ENCODE peak calls at places on chromosomes 2 and 18, in eight cellular contexts. One of them, this sample, is unnamed.
A peak's percentile ranks its signal among the peaks of the same experiment; 100 is the strongest.

GRCh38 chr2:186949716-186950256 is 100.8 kb upstream of the ZSWIM2 start:
- DNase-seq in SK-N-SH: no peak
- DNase-seq in MM.1S: peak; percentile 82
- DNase-seq in uterus: no peak
- DNase-seq in brain microvascular endothelial cell: no peak
- DNase-seq in ovary: no peak
- DNase-seq in thyroid gland: no peak
- DNase-seq in effector memory CD4-positive, alpha-beta T cell: no peak
- DNase-seq in this sample: no peak

GRCh38 chr18:76697441-76697901 is 124.9 kb upstream of the ZNF236 start:
- DNase-seq in SK-N-SH: no peak
- DNase-seq in MM.1S: no peak
- DNase-seq in uterus: peak; percentile 61
- DNase-seq in brain microvascular endothelial cell: no peak
- DNase-seq in ovary: no peak
- DNase-seq in thyroid gland: no peak
- DNase-seq in effector memory CD4-positive, alpha-beta T cell: no peak
- DNase-seq in this sample: peak; percentile 65

GRCh38 chr2:143939976-143940375 is 579.9 kb downstream of the ZEB2 start:
- DNase-seq in SK-N-SH: no peak
- DNase-seq in MM.1S: no peak
- DNase-seq in uterus: no peak
- DNase-seq in brain microvascular endothelial cell: no peak
- DNase-seq in ovary: no peak
- DNase-seq in thyroid gland: no peak
- DNase-seq in effector memory CD4-positive, alpha-beta T cell: no peak
- DNase-seq in this sample: no peak

GRCh38 chr18:74511823-74512222 is 15.7 kb downstream of the CNDP2 start:
- DNase-seq in SK-N-SH: no peak
- DNase-seq in MM.1S: no peak
- DNase-seq in uterus: no peak
- DNase-seq in brain microvascular endothelial cell: no peak
- DNase-seq in ovary: no peak
- DNase-seq in thyroid gland: no peak
- DNase-seq in effector memory CD4-positive, alpha-beta T cell: no peak
- DNase-seq in this sample: peak; percentile 11

GRCh38 chr18:61991201-61991600 is 98.4 kb upstream of the RNF152 start:
- DNase-seq in SK-N-SH: no peak
- DNase-seq in MM.1S: no peak
- DNase-seq in uterus: peak; percentile 18
- DNase-seq in brain microvascular endothelial cell: peak; percentile 46
- DNase-seq in ovary: no peak
- DNase-seq in thyroid gland: no peak
- DNase-seq in effector memory CD4-positive, alpha-beta T cell: no peak
- DNase-seq in this sample: no peak

GRCh38 chr2:176423819-176424218 is 154.6 kb downstream of the MTX2 start:
- DNase-seq in SK-N-SH: no peak
- DNase-seq in MM.1S: no peak
- DNase-seq in uterus: no peak
- DNase-seq in brain microvascular endothelial cell: no peak
- DNase-seq in ovary: no peak
- DNase-seq in thyroid gland: no peak
- DNase-seq in effector memory CD4-positive, alpha-beta T cell: no peak
- DNase-seq in this sample: no peak

GRCh38 chr2:44169155-44169898 is 652 bp downstream of the PPM1B start:
- DNase-seq in SK-N-SH: peak; percentile 71
- DNase-seq in MM.1S: peak; percentile 53
- DNase-seq in uterus: peak; percentile 25
- DNase-seq in brain microvascular endothelial cell: peak; percentile 51
- DNase-seq in ovary: no peak
- DNase-seq in thyroid gland: peak; percentile 38
- DNase-seq in effector memory CD4-positive, alpha-beta T cell: peak; percentile 21
- DNase-seq in this sample: peak; percentile 61

GRCh38 chr2:236673126-236673822 is 103.6 kb downstream of the ACKR3 start:
- DNase-seq in SK-N-SH: no peak
- DNase-seq in MM.1S: no peak
- DNase-seq in uterus: no peak
- DNase-seq in brain microvascular endothelial cell: no peak
- DNase-seq in ovary: no peak
- DNase-seq in thyroid gland: no peak
- DNase-seq in effector memory CD4-positive, alpha-beta T cell: no peak
- DNase-seq in this sample: no peak

GRCh38 chr2:225010804-225011203 is 31.5 kb downstream of the DOCK10 start:
- DNase-seq in SK-N-SH: no peak
- DNase-seq in MM.1S: no peak
- DNase-seq in uterus: no peak
- DNase-seq in brain microvascular endothelial cell: peak; percentile 83
- DNase-seq in ovary: no peak
- DNase-seq in thyroid gland: no peak
- DNase-seq in effector memory CD4-positive, alpha-beta T cell: no peak
- DNase-seq in this sample: no peak

GRCh38 chr18:11160303-11160702 is 10.9 kb upstream of the PIEZO2 start:
- DNase-seq in SK-N-SH: no peak
- DNase-seq in MM.1S: no peak
- DNase-seq in uterus: no peak
- DNase-seq in brain microvascular endothelial cell: no peak
- DNase-seq in ovary: no peak
- DNase-seq in thyroid gland: no peak
- DNase-seq in effector memory CD4-positive, alpha-beta T cell: no peak
- DNase-seq in this sample: no peak

GRCh38 chr2:206257345-206257744 is 17.1 kb upstream of the ZDBF2 start:
- DNase-seq in SK-N-SH: no peak
- DNase-seq in MM.1S: no peak
- DNase-seq in uterus: no peak
- DNase-seq in brain microvascular endothelial cell: no peak
- DNase-seq in ovary: no peak
- DNase-seq in thyroid gland: no peak
- DNase-seq in effector memory CD4-positive, alpha-beta T cell: no peak
- DNase-seq in this sample: no peak

GRCh38 chr2:171482308-171482707 is 40.0 kb upstream of the CYBRD1 start:
- DNase-seq in SK-N-SH: no peak
- DNase-seq in MM.1S: no peak
- DNase-seq in uterus: no peak
- DNase-seq in brain microvascular endothelial cell: no peak
- DNase-seq in ovary: no peak
- DNase-seq in thyroid gland: no peak
- DNase-seq in effector memory CD4-positive, alpha-beta T cell: no peak
- DNase-seq in this sample: no peak

GRCh38 chr2:165655653-165656052 is 138.4 kb downstream of the GALNT3 start:
- DNase-seq in SK-N-SH: no peak
- DNase-seq in MM.1S: no peak
- DNase-seq in uterus: no peak
- DNase-seq in brain microvascular endothelial cell: no peak
- DNase-seq in ovary: no peak
- DNase-seq in thyroid gland: no peak
- DNase-seq in effector memory CD4-positive, alpha-beta T cell: no peak
- DNase-seq in this sample: no peak

GRCh38 chr2:149329470-149330126 is 789 bp upstream of the LYPD6 start:
- DNase-seq in SK-N-SH: peak; percentile 83
- DNase-seq in MM.1S: peak; percentile 13
- DNase-seq in uterus: peak; percentile 20
- DNase-seq in brain microvascular endothelial cell: peak; percentile 24
- DNase-seq in ovary: peak; percentile 34
- DNase-seq in thyroid gland: peak; percentile 57
- DNase-seq in effector memory CD4-positive, alpha-beta T cell: no peak
- DNase-seq in this sample: peak; percentile 87

GRCh38 chr18:28175930-28176673 is 828 bp downstream of the CDH2 start:
- DNase-seq in SK-N-SH: peak; percentile 64
- DNase-seq in MM.1S: peak; percentile 31
- DNase-seq in uterus: no peak
- DNase-seq in brain microvascular endothelial cell: no peak
- DNase-seq in ovary: peak; percentile 21
- DNase-seq in thyroid gland: peak; percentile 11
- DNase-seq in effector memory CD4-positive, alpha-beta T cell: no peak
- DNase-seq in this sample: peak; percentile 69
- H3K27me3 ChIP-seq in SK-N-SH: no peaks in the 10 kb centered on the region
- H3K27me3 ChIP-seq in MM.1S: no peaks in the 10 kb centered on the region
- H3K27me3 ChIP-seq in uterus: peaks cover 4% of the 10 kb centered on the region
- H3K27me3 ChIP-seq in brain microvascular endothelial cell: no peaks in the 10 kb centered on the region
- H3K27me3 ChIP-seq in ovary: no peaks in the 10 kb centered on the region
- H3K27me3 ChIP-seq in thyroid gland: no peaks in the 10 kb centered on the region
- H3K27me3 ChIP-seq in effector memory CD4-positive, alpha-beta T cell: no peaks in the 10 kb centered on the region
- H3K27me3 ChIP-seq in this sample: peaks cover 8% of the 10 kb centered on the region

GRCh38 chr18:47246027-47246971 is 5.2 kb downstream of the SKOR2 start:
- DNase-seq in SK-N-SH: no peak
- DNase-seq in MM.1S: no peak
- DNase-seq in uterus: no peak
- DNase-seq in brain microvascular endothelial cell: no peak
- DNase-seq in ovary: no peak
- DNase-seq in thyroid gland: no peak
- DNase-seq in effector memory CD4-positive, alpha-beta T cell: no peak
- DNase-seq in this sample: peak; percentile 76
- H3K4me3 ChIP-seq in SK-N-SH: no peak overlapping the region
- H3K4me3 ChIP-seq in MM.1S: no peak overlapping the region
- H3K4me3 ChIP-seq in uterus: no peak overlapping the region
- H3K4me3 ChIP-seq in brain microvascular endothelial cell: no peak overlapping the region
- H3K4me3 ChIP-seq in ovary: no peak overlapping the region
- H3K4me3 ChIP-seq in thyroid gland: no peak overlapping the region
- H3K4me3 ChIP-seq in effector memory CD4-positive, alpha-beta T cell: no peak overlapping the region
- H3K4me3 ChIP-seq in this sample: peak overlapping the region; percentile 45

GRCh38 chr2:42725657-42726056 is 38.3 kb downstream of the OXER1 start:
- DNase-seq in SK-N-SH: no peak
- DNase-seq in MM.1S: no peak
- DNase-seq in uterus: no peak
- DNase-seq in brain microvascular endothelial cell: no peak
- DNase-seq in ovary: no peak
- DNase-seq in thyroid gland: no peak
- DNase-seq in effector memory CD4-positive, alpha-beta T cell: no peak
- DNase-seq in this sample: no peak

GRCh38 chr2:42722328-42723190 is 41.4 kb downstream of the OXER1 start:
- DNase-seq in SK-N-SH: no peak
- DNase-seq in MM.1S: no peak
- DNase-seq in uterus: peak; percentile 44
- DNase-seq in brain microvascular endothelial cell: peak; percentile 94
- DNase-seq in ovary: peak; percentile 50
- DNase-seq in thyroid gland: peak; percentile 88
- DNase-seq in effector memory CD4-positive, alpha-beta T cell: no peak
- DNase-seq in this sample: no peak

GRCh38 chr2:42723465-42723864 is 40.5 kb downstream of the OXER1 start:
- DNase-seq in SK-N-SH: no peak
- DNase-seq in MM.1S: no peak
- DNase-seq in uterus: no peak
- DNase-seq in brain microvascular endothelial cell: no peak
- DNase-seq in ovary: no peak
- DNase-seq in thyroid gland: no peak
- DNase-seq in effector memory CD4-positive, alpha-beta T cell: no peak
- DNase-seq in this sample: no peak

GRCh38 chr2:42721898-42722297 is 42.0 kb downstream of the OXER1 start:
- DNase-seq in SK-N-SH: no peak
- DNase-seq in MM.1S: no peak
- DNase-seq in uterus: no peak
- DNase-seq in brain microvascular endothelial cell: no peak
- DNase-seq in ovary: no peak
- DNase-seq in thyroid gland: no peak
- DNase-seq in effector memory CD4-positive, alpha-beta T cell: no peak
- DNase-seq in this sample: no peak

GRCh38 chr2:42726680-42727079 is 37.3 kb downstream of the OXER1 start:
- DNase-seq in SK-N-SH: no peak
- DNase-seq in MM.1S: no peak
- DNase-seq in uterus: no peak
- DNase-seq in brain microvascular endothelial cell: no peak
- DNase-seq in ovary: no peak
- DNase-seq in thyroid gland: no peak
- DNase-seq in effector memory CD4-positive, alpha-beta T cell: no peak
- DNase-seq in this sample: no peak
- H3K36me3 ChIP-seq in SK-N-SH: no peaks in the 10 kb centered on the region
- H3K36me3 ChIP-seq in MM.1S: no peaks in the 10 kb centered on the region
- H3K36me3 ChIP-seq in uterus: no peaks in the 10 kb centered on the region
- H3K36me3 ChIP-seq in brain microvascular endothelial cell: no peaks in the 10 kb centered on the region
- H3K36me3 ChIP-seq in ovary: no peaks in the 10 kb centered on the region
- H3K36me3 ChIP-seq in thyroid gland: no peaks in the 10 kb centered on the region
- H3K36me3 ChIP-seq in effector memory CD4-positive, alpha-beta T cell: no peaks in the 10 kb centered on the region
- H3K36me3 ChIP-seq in this sample: no peaks in the 10 kb centered on the region

GRCh38 chr2:72998234-72998651 is 73.3 kb downstream of the SFXN5 start:
- DNase-seq in SK-N-SH: no peak
- DNase-seq in MM.1S: no peak
- DNase-seq in uterus: no peak
- DNase-seq in brain microvascular endothelial cell: no peak
- DNase-seq in ovary: no peak
- DNase-seq in thyroid gland: no peak
- DNase-seq in effector memory CD4-positive, alpha-beta T cell: no peak
- DNase-seq in this sample: no peak

GRCh38 chr2:73003027-73003426 is 68.5 kb downstream of the SFXN5 start:
- DNase-seq in SK-N-SH: no peak
- DNase-seq in MM.1S: no peak
- DNase-seq in uterus: no peak
- DNase-seq in brain microvascular endothelial cell: no peak
- DNase-seq in ovary: no peak
- DNase-seq in thyroid gland: no peak
- DNase-seq in effector memory CD4-positive, alpha-beta T cell: no peak
- DNase-seq in this sample: no peak

GRCh38 chr2:72998724-72999123 is 72.8 kb downstream of the SFXN5 start:
- DNase-seq in SK-N-SH: no peak
- DNase-seq in MM.1S: no peak
- DNase-seq in uterus: no peak
- DNase-seq in brain microvascular endothelial cell: no peak
- DNase-seq in ovary: no peak
- DNase-seq in thyroid gland: no peak
- DNase-seq in effector memory CD4-positive, alpha-beta T cell: no peak
- DNase-seq in this sample: peak; percentile 35

GRCh38 chr2:73000808-73001570 is 70.5 kb downstream of the SFXN5 start:
- DNase-seq in SK-N-SH: no peak
- DNase-seq in MM.1S: no peak
- DNase-seq in uterus: no peak
- DNase-seq in brain microvascular endothelial cell: no peak
- DNase-seq in ovary: no peak
- DNase-seq in thyroid gland: no peak
- DNase-seq in effector memory CD4-positive, alpha-beta T cell: no peak
- DNase-seq in this sample: no peak

DNA sequence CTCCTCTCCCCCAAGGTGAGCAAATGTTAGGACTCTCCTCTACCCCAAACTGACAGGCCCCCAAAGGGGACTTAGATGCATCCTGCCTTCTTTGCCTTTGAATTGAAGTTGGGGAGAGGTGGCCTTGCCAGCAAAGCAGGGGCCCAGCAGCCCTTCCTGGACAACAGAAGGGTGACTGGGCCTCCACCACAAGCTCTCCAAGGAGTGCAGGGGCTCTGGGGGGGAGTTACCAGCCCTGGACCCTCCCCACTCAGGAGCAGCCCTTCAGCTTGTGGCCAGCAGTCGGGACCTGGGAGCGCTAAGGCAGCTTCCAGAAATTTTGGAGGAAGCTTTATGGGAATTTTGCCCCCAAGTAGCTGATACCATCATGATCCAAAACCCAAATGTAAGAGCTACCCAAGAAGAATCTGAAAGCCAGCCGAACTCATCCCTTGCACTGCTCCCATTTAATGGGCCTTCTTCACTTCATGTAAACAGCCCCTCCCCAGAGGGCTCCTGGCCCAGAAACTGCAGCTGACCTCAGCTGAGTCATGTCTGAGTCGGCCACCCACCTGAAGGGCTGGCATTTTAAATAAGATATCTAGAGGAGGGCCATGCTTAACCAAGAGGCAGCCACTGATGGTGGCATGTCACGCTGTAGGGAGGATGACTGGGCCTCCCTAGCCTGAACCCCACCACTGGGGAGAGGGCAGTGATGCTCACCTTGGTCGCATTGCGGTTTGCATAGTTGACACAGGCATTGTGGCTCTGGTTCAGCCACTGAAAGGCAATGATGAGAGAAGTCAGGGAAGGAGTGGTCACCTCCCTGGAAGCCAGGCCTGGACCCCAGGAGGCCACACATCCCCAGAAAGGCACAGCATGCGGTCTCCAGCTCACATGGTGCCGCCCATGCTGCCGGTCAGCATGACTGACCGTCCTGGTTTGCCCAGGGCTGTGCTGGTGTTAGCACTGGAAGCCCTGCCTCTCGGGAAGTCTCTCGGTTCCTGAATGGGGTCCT is 71.5 kb downstream of the SFXN5 start:
- DNase-seq in SK-N-SH: no peak
- DNase-seq in MM.1S: no peak
- DNase-seq in uterus: no peak
- DNase-seq in brain microvascular endothelial cell: peak; percentile 11
- DNase-seq in ovary: no peak
- DNase-seq in thyroid gland: no peak
- DNase-seq in effector memory CD4-positive, alpha-beta T cell: no peak
- DNase-seq in this sample: peak; percentile 30
- H3K27me3 ChIP-seq in SK-N-SH: no peaks in the 10 kb centered on the region
- H3K27me3 ChIP-seq in MM.1S: no peaks in the 10 kb centered on the region
- H3K27me3 ChIP-seq in uterus: no peaks in the 10 kb centered on the region
- H3K27me3 ChIP-seq in brain microvascular endothelial cell: no peaks in the 10 kb centered on the region
- H3K27me3 ChIP-seq in ovary: no peaks in the 10 kb centered on the region
- H3K27me3 ChIP-seq in thyroid gland: no peaks in the 10 kb centered on the region
- H3K27me3 ChIP-seq in effector memory CD4-positive, alpha-beta T cell: no peaks in the 10 kb centered on the region
- H3K27me3 ChIP-seq in this sample: no peaks in the 10 kb centered on the region